ENCODE peak calls at places on chromosomes 5 and 9, in six cellular contexts. One of them, this sample, is unnamed.

GRCh38 chr9:120941046-120941770 is 14.6 kb upstream of the TRAF1 start:
- DNase-seq in Calu3: no peak
- DNase-seq in astrocyte of the spinal cord: no peak
- DNase-seq in fibroblast of lung: peak
- DNase-seq in left ventricle myocardium inferior: no peak
- DNase-seq in PC-9: no peak
- DNase-seq in this sample: peak

GRCh38 chr9:99451121-99451606 is 229.1 kb downstream of the SEC61B start:
- DNase-seq in Calu3: no peak
- DNase-seq in astrocyte of the spinal cord: no peak
- DNase-seq in fibroblast of lung: peak
- DNase-seq in left ventricle myocardium inferior: peak
- DNase-seq in PC-9: no peak
- DNase-seq in this sample: no peak

GRCh38 chr5:42801516-42802166 is 10.1 kb downstream of the SELENOP start:
- DNase-seq in Calu3: no peak
- DNase-seq in astrocyte of the spinal cord: no peak
- DNase-seq in fibroblast of lung: no peak
- DNase-seq in left ventricle myocardium inferior: no peak
- DNase-seq in PC-9: no peak
- DNase-seq in this sample: no peak

GRCh38 chr5:140565024-140565779 is 574 bp downstream of the SLC35A4 start:
- DNase-seq in Calu3: no peak
- DNase-seq in astrocyte of the spinal cord: no peak
- DNase-seq in fibroblast of lung: peak
- DNase-seq in left ventricle myocardium inferior: no peak
- DNase-seq in PC-9: no peak
- DNase-seq in this sample: peak

GRCh38 chr9:121768416-121769015 is 117.1 kb downstream of the DAB2IP start:
- DNase-seq in Calu3: no peak
- DNase-seq in astrocyte of the spinal cord: no peak
- DNase-seq in fibroblast of lung: no peak
- DNase-seq in left ventricle myocardium inferior: peak
- DNase-seq in PC-9: no peak
- DNase-seq in this sample: no peak

GRCh38 chr5:141734501-141735231 is 52.6 kb upstream of the ARAP3 start:
- DNase-seq in Calu3: peak
- DNase-seq in astrocyte of the spinal cord: peak
- DNase-seq in fibroblast of lung: peak
- DNase-seq in left ventricle myocardium inferior: no peak
- DNase-seq in PC-9: peak
- DNase-seq in this sample: peak

GRCh38 chr5:178201927-178202235 is 2.5 kb upstream of the HNRNPAB start:
- DNase-seq in Calu3: no peak
- DNase-seq in astrocyte of the spinal cord: no peak
- DNase-seq in fibroblast of lung: no peak
- DNase-seq in left ventricle myocardium inferior: no peak
- DNase-seq in PC-9: peak
- DNase-seq in this sample: no peak

GRCh38 chr5:1502046-1502736 is 21.6 kb downstream of the LPCAT1 start:
- DNase-seq in Calu3: no peak
- DNase-seq in astrocyte of the spinal cord: no peak
- DNase-seq in fibroblast of lung: no peak
- DNase-seq in left ventricle myocardium inferior: peak
- DNase-seq in PC-9: no peak
- DNase-seq in this sample: peak

DNA sequence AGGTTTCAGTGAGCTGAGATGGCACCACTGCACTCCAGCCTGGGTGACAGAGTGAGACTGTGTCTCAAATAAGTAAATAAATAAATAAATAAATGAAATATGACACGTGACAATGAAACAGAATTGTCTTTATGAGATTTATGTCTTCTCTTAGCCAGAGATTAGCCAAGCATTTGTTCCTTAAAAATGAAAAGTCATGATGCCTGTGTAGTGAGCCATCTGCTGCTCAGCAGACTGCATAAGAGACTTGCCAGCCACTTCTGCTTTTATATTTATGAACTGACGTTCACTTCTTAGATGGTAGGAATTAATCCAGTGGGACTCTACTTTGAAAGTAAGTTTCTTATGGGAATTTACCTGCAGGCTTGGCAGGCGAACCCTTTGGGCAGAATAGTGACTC is 227.4 kb downstream of the NR3C1 start:
- DNase-seq in Calu3: no peak
- DNase-seq in astrocyte of the spinal cord: no peak
- DNase-seq in fibroblast of lung: peak
- DNase-seq in left ventricle myocardium inferior: no peak
- DNase-seq in PC-9: no peak
- DNase-seq in this sample: no peak
- TF ChIP-seq CTCF in Calu3: no peak
- TF ChIP-seq CTCF in astrocyte of the spinal cord: no peak
- TF ChIP-seq CTCF in fibroblast of lung: no peak
- TF ChIP-seq CTCF in left ventricle myocardium inferior: no peak
- TF ChIP-seq CTCF in PC-9: no peak
- TF ChIP-seq CTCF in this sample: no peak

GRCh38 chr5:158739941-158740340 is 359.8 kb downstream of the EBF1 start:
- DNase-seq in Calu3: no peak
- DNase-seq in astrocyte of the spinal cord: no peak
- DNase-seq in fibroblast of lung: no peak
- DNase-seq in left ventricle myocardium inferior: no peak
- DNase-seq in PC-9: no peak
- DNase-seq in this sample: peak
- TF ChIP-seq CTCF in Calu3: no peak
- TF ChIP-seq CTCF in astrocyte of the spinal cord: peak
- TF ChIP-seq CTCF in fibroblast of lung: peak
- TF ChIP-seq CTCF in left ventricle myocardium inferior: peak
- TF ChIP-seq CTCF in PC-9: no peak
- TF ChIP-seq CTCF in this sample: peak

GRCh38 chr9:114538241-114538640 is 33.0 kb upstream of the WHRN start:
- DNase-seq in Calu3: peak
- DNase-seq in astrocyte of the spinal cord: no peak
- DNase-seq in fibroblast of lung: no peak
- DNase-seq in left ventricle myocardium inferior: no peak
- DNase-seq in PC-9: no peak
- DNase-seq in this sample: no peak
- TF ChIP-seq CTCF in Calu3: no peak
- TF ChIP-seq CTCF in astrocyte of the spinal cord: no peak
- TF ChIP-seq CTCF in fibroblast of lung: no peak
- TF ChIP-seq CTCF in left ventricle myocardium inferior: no peak
- TF ChIP-seq CTCF in PC-9: peak
- TF ChIP-seq CTCF in this sample: no peak

GRCh38 chr9:125361837-125362531 is 100.4 kb downstream of the GAPVD1 start:
- DNase-seq in Calu3: no peak
- DNase-seq in astrocyte of the spinal cord: peak
- DNase-seq in fibroblast of lung: no peak
- DNase-seq in left ventricle myocardium inferior: no peak
- DNase-seq in PC-9: no peak
- DNase-seq in this sample: peak
- TF ChIP-seq CTCF in Calu3: no peak
- TF ChIP-seq CTCF in astrocyte of the spinal cord: peak
- TF ChIP-seq CTCF in fibroblast of lung: peak
- TF ChIP-seq CTCF in left ventricle myocardium inferior: no peak
- TF ChIP-seq CTCF in PC-9: no peak
- TF ChIP-seq CTCF in this sample: peak

DNA sequence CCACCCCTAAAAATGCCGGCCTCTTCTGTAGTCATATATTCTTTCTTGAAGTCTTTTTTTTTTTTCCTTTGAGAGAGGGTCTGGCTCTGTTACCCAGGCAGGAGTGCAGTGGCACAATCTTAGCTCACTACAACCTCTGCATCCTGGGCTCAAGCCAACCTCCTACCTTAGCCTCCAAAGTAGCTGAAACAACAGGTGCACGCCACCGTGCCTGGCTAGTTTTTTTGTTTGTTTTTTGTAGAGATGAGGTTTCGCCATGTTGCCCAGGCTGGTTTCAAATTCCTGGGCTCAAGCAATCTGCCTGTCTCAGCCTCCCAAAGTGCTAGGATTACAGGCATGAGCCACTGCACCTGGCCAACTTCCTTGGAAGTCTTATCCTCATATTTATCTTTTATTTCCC is 19.1 kb downstream of the SREK1IP1 start:
- DNase-seq in Calu3: no peak
- DNase-seq in astrocyte of the spinal cord: no peak
- DNase-seq in fibroblast of lung: no peak
- DNase-seq in left ventricle myocardium inferior: no peak
- DNase-seq in PC-9: no peak
- DNase-seq in this sample: no peak
- TF ChIP-seq CTCF in Calu3: no peak
- TF ChIP-seq CTCF in astrocyte of the spinal cord: no peak
- TF ChIP-seq CTCF in fibroblast of lung: no peak
- TF ChIP-seq CTCF in left ventricle myocardium inferior: no peak
- TF ChIP-seq CTCF in PC-9: no peak
- TF ChIP-seq CTCF in this sample: no peak

This sample was measured in fibroblast of villous mesenchyme.